ENCODE peak calls at places on chromosomes 4 and X, in four cellular contexts. H, P, F and W are unnamed samples.
A peak's percentile ranks its signal among the peaks of the same experiment; 100 is the strongest.

GRCh38 chr4:1938027-1938426 is 66.8 kb downstream of the NSD2 start:
- DNase-seq in F (peak; percentile 20), P (no peak), H (no peak), W (no peak)

GRCh38 chr4:183611210-183611830 is 47.7 kb downstream of the RWDD4 start:
- DNase-seq in H (no peak), P (no peak), F (no peak), W (no peak)

GRCh38 chrX:11188664-11189063 is 77.5 kb downstream of the HCCS start:
- DNase-seq in H (no peak), P (no peak), F (peak; percentile 48), W (no peak)

GRCh38 chrX:458631-459061 is 71.9 kb upstream of the PPP2R3B start:
- DNase-seq in F (no peak), P (no peak), H (no peak), W (no peak)

GRCh38 chrX:100973411-100973810 is 3.9 kb downstream of the ARL13A start:
- DNase-seq in F (peak; percentile 88), H (no peak), P (no peak), W (no peak)

GRCh38 chrX:56343664-56344063 is 111.5 kb downstream of the KLF8 start:
- DNase-seq in P (no peak), F (no peak), H (no peak), W (no peak)

GRCh38 chr4:53557601-53558000 is 33.7 kb downstream of the LNX1 start:
- DNase-seq in F (no peak), H (no peak), P (no peak), W (peak; percentile 17)

GRCh38 chr4:25449270-25449669 is 72.2 kb downstream of the ANAPC4 start:
- DNase-seq in H (no peak), P (no peak), F (peak; percentile 21), W (no peak)

GRCh38 chrX:30822068-30822671 is 66.9 kb downstream of the TAB3 start:
- DNase-seq in H (no peak), P (no peak), F (peak; percentile 15), W (no peak)

GRCh38 chr4:105520819-105521790 is 31.3 kb upstream of the ARHGEF38 start:
- DNase-seq in H (peak; percentile 36), F (peak; percentile 62), P (no peak), W (peak; percentile 70)

GRCh38 chr4:85895755-85896154 is 420.8 kb downstream of the ARHGAP24 start:
- DNase-seq in F (no peak), P (no peak), H (no peak), W (no peak)

GRCh38 chr4:108060164-108060563 is 70.5 kb downstream of the HADH start:
- DNase-seq in P (no peak), F (peak; percentile 51), H (peak; percentile 14), W (peak; percentile 74)

GRCh38 chr4:1599491-1600210 is 84.5 kb downstream of the FAM53A start:
- DNase-seq in F (no peak), H (no peak), P (no peak), W (no peak)

GRCh38 chr4:41456559-41457101 is 81.3 kb upstream of the LIMCH1 start:
- DNase-seq in H (peak; percentile 14), P (no peak), F (no peak), W (peak; percentile 56)

GRCh38 chrX:120840826-120841225 is 34.8 kb downstream of the CT47B1 start:
- DNase-seq in H (no peak), P (no peak), F (peak; percentile 78), W (no peak)

GRCh38 chr4:83734576-83734975 is 198.7 kb downstream of the GPAT3 start:
- DNase-seq in F (no peak), P (no peak), H (no peak), W (no peak)

GRCh38 chrX:106927023-106927422 is 6.8 kb downstream of the CLDN2 start:
- DNase-seq in F (no peak), H (no peak), P (no peak), W (no peak)

GRCh38 chrX:116881961-116882360 is 419.2 kb upstream of the CT83 start:
- DNase-seq in H (no peak), P (no peak), F (no peak), W (no peak)

GRCh38 chr4:140971077-140971792 is 162.0 kb downstream of the RNF150 start:
- DNase-seq in P (no peak), F (no peak), H (no peak), W (no peak)

GRCh38 chr4:53908661-53909078 is 155.7 kb downstream of the CHIC2 start:
- DNase-seq in F (peak; percentile 95), H (peak; percentile 39), P (no peak), W (peak; percentile 83)

GRCh38 chrX:3728454-3728853 is 15.0 kb upstream of the PRKX start:
- DNase-seq in P (no peak), F (peak; percentile 52), H (no peak), W (no peak)

GRCh38 chr4:176099314-176099713 is 33.7 kb downstream of the WDR17 start:
- DNase-seq in F (peak; percentile 3), P (no peak), H (no peak), W (no peak)

GRCh38 chr4:165874072-165874798 is 1.2 kb downstream of the TLL1 start:
- DNase-seq in F (peak; percentile 27), P (peak; percentile 37), H (peak; percentile 44), W (no peak)

GRCh38 chr4:35463251-35463952 is 780.9 kb downstream of the ARAP2 start:
- DNase-seq in F (no peak), H (peak; percentile 5), P (no peak), W (peak; percentile 14)

GRCh38 chr4:109554971-109555370 is 5.1 kb upstream of the MCUB start:
- DNase-seq in P (no peak), H (no peak), F (no peak), W (no peak)